ENCODE peak calls at places on chromosome 5, in eight cellular contexts. One of them, this sample, is unnamed.

GRCh38 chr5:75040973-75041372 is 11.4 kb downstream of the GCNT4 start:
- DNase-seq in sigmoid colon: no peak
- DNase-seq in A549: no peak
- DNase-seq in Peyer's patch: no peak
- DNase-seq in upper lobe of right lung: no peak
- DNase-seq in prostate gland: no peak
- DNase-seq in uterus: no peak
- DNase-seq in spleen: no peak
- DNase-seq in this sample: no peak

GRCh38 chr5:17951392-17952169 is 317.3 kb downstream of the TAF11L14 start:
- DNase-seq in spleen: no peak
- DNase-seq in sigmoid colon: no peak
- DNase-seq in uterus: no peak
- DNase-seq in Peyer's patch: no peak
- DNase-seq in A549: peak
- DNase-seq in prostate gland: peak
- DNase-seq in upper lobe of right lung: no peak
- DNase-seq in this sample: peak

GRCh38 chr5:170545313-170545712 is 41.5 kb downstream of the KCNIP1 start:
- DNase-seq in upper lobe of right lung: no peak
- DNase-seq in prostate gland: no peak
- DNase-seq in Peyer's patch: no peak
- DNase-seq in uterus: no peak
- DNase-seq in A549: no peak
- DNase-seq in sigmoid colon: no peak
- DNase-seq in spleen: no peak
- DNase-seq in this sample: no peak

GRCh38 chr5:176739461-176740051 is 70.8 kb upstream of the UNC5A start:
- DNase-seq in prostate gland: no peak
- DNase-seq in upper lobe of right lung: peak
- DNase-seq in spleen: peak
- DNase-seq in Peyer's patch: peak
- DNase-seq in sigmoid colon: peak
- DNase-seq in A549: no peak
- DNase-seq in uterus: no peak
- DNase-seq in this sample: peak

GRCh38 chr5:142841511-142842255 is 71.5 kb downstream of the ARHGAP26 start:
- DNase-seq in prostate gland: no peak
- DNase-seq in uterus: peak
- DNase-seq in Peyer's patch: no peak
- DNase-seq in sigmoid colon: peak
- DNase-seq in upper lobe of right lung: no peak
- DNase-seq in A549: no peak
- DNase-seq in spleen: no peak
- DNase-seq in this sample: no peak

GRCh38 chr5:66877843-66878242 is 281.6 kb downstream of the MAST4 start:
- DNase-seq in A549: peak
- DNase-seq in prostate gland: no peak
- DNase-seq in sigmoid colon: no peak
- DNase-seq in upper lobe of right lung: no peak
- DNase-seq in uterus: no peak
- DNase-seq in Peyer's patch: no peak
- DNase-seq in spleen: no peak
- DNase-seq in this sample: no peak

GRCh38 chr5:151021771-151022170 is 1.4 kb downstream of the GPX3 start:
- DNase-seq in Peyer's patch: no peak
- DNase-seq in upper lobe of right lung: no peak
- DNase-seq in sigmoid colon: no peak
- DNase-seq in uterus: no peak
- DNase-seq in spleen: no peak
- DNase-seq in prostate gland: no peak
- DNase-seq in A549: no peak
- DNase-seq in this sample: no peak

GRCh38 chr5:174094857-174095606 is 49.5 kb downstream of the NSG2 start:
- DNase-seq in prostate gland: no peak
- DNase-seq in Peyer's patch: no peak
- DNase-seq in spleen: no peak
- DNase-seq in A549: no peak
- DNase-seq in upper lobe of right lung: no peak
- DNase-seq in sigmoid colon: no peak
- DNase-seq in uterus: no peak
- DNase-seq in this sample: no peak

GRCh38 chr5:127586371-127586770 is 62.5 kb upstream of the CTXN3 start:
- DNase-seq in prostate gland: no peak
- DNase-seq in Peyer's patch: no peak
- DNase-seq in spleen: no peak
- DNase-seq in uterus: no peak
- DNase-seq in sigmoid colon: no peak
- DNase-seq in A549: no peak
- DNase-seq in upper lobe of right lung: no peak
- DNase-seq in this sample: no peak

GRCh38 chr5:168654225-168654624 is 75.1 kb upstream of the PANK3 start:
- DNase-seq in Peyer's patch: no peak
- DNase-seq in sigmoid colon: no peak
- DNase-seq in prostate gland: no peak
- DNase-seq in A549: no peak
- DNase-seq in uterus: peak
- DNase-seq in upper lobe of right lung: no peak
- DNase-seq in spleen: no peak
- DNase-seq in this sample: no peak

GRCh38 chr5:75734913-75735789 is 17.9 kb upstream of the POC5 start:
- DNase-seq in upper lobe of right lung: no peak
- DNase-seq in uterus: no peak
- DNase-seq in A549: peak
- DNase-seq in spleen: no peak
- DNase-seq in prostate gland: peak
- DNase-seq in sigmoid colon: no peak
- DNase-seq in Peyer's patch: peak
- DNase-seq in this sample: no peak

GRCh38 chr5:64666058-64666457 is 24.2 kb upstream of the SHISAL2B start:
- DNase-seq in A549: no peak
- DNase-seq in upper lobe of right lung: no peak
- DNase-seq in uterus: no peak
- DNase-seq in spleen: no peak
- DNase-seq in prostate gland: no peak
- DNase-seq in Peyer's patch: no peak
- DNase-seq in sigmoid colon: no peak
- DNase-seq in this sample: no peak

GRCh38 chr5:145925803-145926202 is 10.6 kb upstream of the SH3RF2 start:
- DNase-seq in A549: no peak
- DNase-seq in spleen: no peak
- DNase-seq in upper lobe of right lung: no peak
- DNase-seq in sigmoid colon: no peak
- DNase-seq in prostate gland: peak
- DNase-seq in uterus: no peak
- DNase-seq in Peyer's patch: no peak
- DNase-seq in this sample: no peak

GRCh38 chr5:19986036-19986619 is 1.9 kb downstream of the CDH18 start:
- DNase-seq in A549: no peak
- DNase-seq in uterus: no peak
- DNase-seq in upper lobe of right lung: no peak
- DNase-seq in spleen: no peak
- DNase-seq in Peyer's patch: no peak
- DNase-seq in prostate gland: no peak
- DNase-seq in sigmoid colon: no peak
- DNase-seq in this sample: no peak

GRCh38 chr5:102762095-102762534 is 7.0 kb downstream of the PAM start:
- DNase-seq in uterus: no peak
- DNase-seq in A549: no peak
- DNase-seq in prostate gland: no peak
- DNase-seq in sigmoid colon: no peak
- DNase-seq in spleen: no peak
- DNase-seq in upper lobe of right lung: no peak
- DNase-seq in Peyer's patch: no peak
- DNase-seq in this sample: no peak
- H3K4me3 ChIP-seq in uterus: no peak
- H3K4me3 ChIP-seq in A549: no peak
- H3K4me3 ChIP-seq in prostate gland: no peak
- H3K4me3 ChIP-seq in sigmoid colon: no peak
- H3K4me3 ChIP-seq in spleen: no peak
- H3K4me3 ChIP-seq in upper lobe of right lung: peak
- H3K4me3 ChIP-seq in Peyer's patch: no peak
- H3K4me3 ChIP-seq in this sample: no peak

GRCh38 chr5:318931-319601 is 2.4 kb upstream of the AHRR start:
- DNase-seq in Peyer's patch: no peak
- DNase-seq in prostate gland: no peak
- DNase-seq in uterus: no peak
- DNase-seq in spleen: no peak
- DNase-seq in A549: no peak
- DNase-seq in upper lobe of right lung: peak
- DNase-seq in sigmoid colon: no peak
- DNase-seq in this sample: peak

GRCh38 chr5:316210-317085 is 5.1 kb upstream of the AHRR start:
- DNase-seq in prostate gland: no peak
- DNase-seq in upper lobe of right lung: peak
- DNase-seq in spleen: no peak
- DNase-seq in Peyer's patch: no peak
- DNase-seq in A549: no peak
- DNase-seq in uterus: no peak
- DNase-seq in sigmoid colon: no peak
- DNase-seq in this sample: peak

GRCh38 chr5:317086-317811 is 4.3 kb upstream of the AHRR start:
- DNase-seq in Peyer's patch: no peak
- DNase-seq in A549: peak
- DNase-seq in sigmoid colon: no peak
- DNase-seq in prostate gland: no peak
- DNase-seq in spleen: no peak
- DNase-seq in upper lobe of right lung: peak
- DNase-seq in uterus: no peak
- DNase-seq in this sample: peak

GRCh38 chr5:320524-321232 is 836 bp upstream of the AHRR start:
- DNase-seq in uterus: no peak
- DNase-seq in A549: no peak
- DNase-seq in Peyer's patch: no peak
- DNase-seq in prostate gland: no peak
- DNase-seq in sigmoid colon: no peak
- DNase-seq in spleen: no peak
- DNase-seq in upper lobe of right lung: peak
- DNase-seq in this sample: peak

GRCh38 chr5:318341-318897 is 3.1 kb upstream of the AHRR start:
- DNase-seq in sigmoid colon: no peak
- DNase-seq in A549: no peak
- DNase-seq in upper lobe of right lung: peak
- DNase-seq in Peyer's patch: no peak
- DNase-seq in uterus: no peak
- DNase-seq in prostate gland: no peak
- DNase-seq in spleen: no peak
- DNase-seq in this sample: peak
- H3K27ac ChIP-seq in sigmoid colon: no peak
- H3K27ac ChIP-seq in A549: peak
- H3K27ac ChIP-seq in upper lobe of right lung: no peak
- H3K27ac ChIP-seq in Peyer's patch: no peak
- H3K27ac ChIP-seq in uterus: no peak
- H3K27ac ChIP-seq in prostate gland: no peak
- H3K27ac ChIP-seq in spleen: no peak
- H3K27ac ChIP-seq in this sample: no peak

GRCh38 chr5:30808996-30809395 is 384.5 kb upstream of the CDH6 start:
- DNase-seq in sigmoid colon: no peak
- DNase-seq in uterus: no peak
- DNase-seq in prostate gland: no peak
- DNase-seq in spleen: no peak
- DNase-seq in A549: no peak
- DNase-seq in Peyer's patch: no peak
- DNase-seq in upper lobe of right lung: no peak
- DNase-seq in this sample: no peak

GRCh38 chr5:30809907-30810306 is 383.6 kb upstream of the CDH6 start:
- DNase-seq in Peyer's patch: no peak
- DNase-seq in uterus: no peak
- DNase-seq in spleen: no peak
- DNase-seq in A549: no peak
- DNase-seq in upper lobe of right lung: no peak
- DNase-seq in prostate gland: no peak
- DNase-seq in sigmoid colon: no peak
- DNase-seq in this sample: no peak

GRCh38 chr5:30802961-30803705 is 390.4 kb upstream of the CDH6 start:
- DNase-seq in upper lobe of right lung: no peak
- DNase-seq in sigmoid colon: no peak
- DNase-seq in prostate gland: no peak
- DNase-seq in A549: no peak
- DNase-seq in uterus: no peak
- DNase-seq in spleen: no peak
- DNase-seq in Peyer's patch: no peak
- DNase-seq in this sample: no peak

GRCh38 chr5:30804739-30805313 is 388.7 kb upstream of the CDH6 start:
- DNase-seq in Peyer's patch: no peak
- DNase-seq in prostate gland: no peak
- DNase-seq in upper lobe of right lung: no peak
- DNase-seq in A549: no peak
- DNase-seq in uterus: no peak
- DNase-seq in sigmoid colon: no peak
- DNase-seq in spleen: no peak
- DNase-seq in this sample: no peak
- TF ChIP-seq CTCF in Peyer's patch: no peak
- TF ChIP-seq CTCF in prostate gland: no peak
- TF ChIP-seq CTCF in upper lobe of right lung: no peak
- TF ChIP-seq CTCF in A549: no peak
- TF ChIP-seq CTCF in uterus: no peak
- TF ChIP-seq CTCF in sigmoid colon: no peak
- TF ChIP-seq CTCF in spleen: no peak
- TF ChIP-seq CTCF in this sample: no peak

GRCh38 chr5:1346627-1347440 is 1.9 kb upstream of the CLPTM1L start:
- DNase-seq in A549: no peak
- DNase-seq in spleen: peak
- DNase-seq in prostate gland: no peak
- DNase-seq in uterus: no peak
- DNase-seq in Peyer's patch: no peak
- DNase-seq in sigmoid colon: no peak
- DNase-seq in upper lobe of right lung: no peak
- DNase-seq in this sample: no peak

GRCh38 chr5:1347571-1347970 is 2.7 kb upstream of the CLPTM1L start:
- DNase-seq in prostate gland: no peak
- DNase-seq in Peyer's patch: no peak
- DNase-seq in spleen: peak
- DNase-seq in sigmoid colon: no peak
- DNase-seq in upper lobe of right lung: no peak
- DNase-seq in uterus: no peak
- DNase-seq in A549: no peak
- DNase-seq in this sample: no peak

GRCh38 chr5:1351156-1351555 is 6.3 kb upstream of the CLPTM1L start:
- DNase-seq in A549: no peak
- DNase-seq in uterus: no peak
- DNase-seq in prostate gland: no peak
- DNase-seq in Peyer's patch: no peak
- DNase-seq in spleen: peak
- DNase-seq in sigmoid colon: no peak
- DNase-seq in upper lobe of right lung: no peak
- DNase-seq in this sample: no peak

GRCh38 chr5:1348986-1349245 is 4.0 kb upstream of the CLPTM1L start:
- DNase-seq in uterus: no peak
- DNase-seq in prostate gland: no peak
- DNase-seq in upper lobe of right lung: no peak
- DNase-seq in spleen: no peak
- DNase-seq in A549: no peak
- DNase-seq in Peyer's patch: no peak
- DNase-seq in sigmoid colon: no peak
- DNase-seq in this sample: no peak

DNA sequence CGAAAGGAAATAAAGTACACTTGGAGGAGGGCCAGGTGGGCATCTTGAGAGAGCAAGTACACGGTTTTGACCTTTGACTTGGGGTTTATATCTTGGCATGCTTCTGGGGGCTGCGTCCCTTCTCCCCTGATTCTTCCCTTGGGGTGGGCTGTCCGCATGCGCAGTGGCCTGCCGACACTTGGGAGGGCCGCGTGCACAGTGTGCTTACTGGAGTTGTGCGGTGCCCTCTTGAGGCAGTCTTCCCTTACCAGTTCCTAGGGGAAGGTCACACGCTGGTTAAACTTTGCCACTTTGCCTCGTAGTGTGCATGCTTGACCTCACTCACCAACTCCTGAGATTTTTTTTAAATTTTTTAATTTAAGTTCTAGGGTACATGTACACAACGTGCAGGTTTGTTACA is 4.3 kb upstream of the CLPTM1L start:
- DNase-seq in Peyer's patch: no peak
- DNase-seq in A549: no peak
- DNase-seq in spleen: peak
- DNase-seq in upper lobe of right lung: no peak
- DNase-seq in uterus: no peak
- DNase-seq in sigmoid colon: no peak
- DNase-seq in prostate gland: no peak
- DNase-seq in this sample: no peak
- H3K4me3 ChIP-seq in Peyer's patch: no peak
- H3K4me3 ChIP-seq in A549: no peak
- H3K4me3 ChIP-seq in spleen: no peak
- H3K4me3 ChIP-seq in upper lobe of right lung: no peak
- H3K4me3 ChIP-seq in uterus: no peak
- H3K4me3 ChIP-seq in sigmoid colon: no peak
- H3K4me3 ChIP-seq in prostate gland: no peak
- H3K4me3 ChIP-seq in this sample: no peak